ENCODE peak calls at places on chromosomes 5 and 9, in six cellular contexts. E is HepG2; B is activated CD4-positive, alpha-beta T cell treated with anti-CD3 and anti-CD28 coated beads for 36 hours; F is left cardiac atrium; T is activated naive CD8-positive, alpha-beta T cell treated with anti-CD3 and anti-CD28 coated beads, Interleukin-2, amount 50 U/mL, for 24 hours; H is left ventricle myocardium superior. C is an unnamed sample.

GRCh38 chr5:73921746-73922145 is 295.8 kb downstream of the ARHGEF28 start:
- ATAC-seq in E (no peak), T (no peak), F (no peak), H (no peak), B (no peak), C (no peak)

GRCh38 chr5:1068204-1068894 is 43.5 kb downstream of the SLC12A7 start:
- ATAC-seq in T (no peak), H (peak), B (no peak), E (no peak), F (peak), C (no peak)

GRCh38 chr9:120909904-120910303 is 16.7 kb downstream of the TRAF1 start:
- ATAC-seq in T (peak), E (no peak), F (no peak), B (peak), H (no peak), C (peak)

GRCh38 chr5:83522431-83522830 is 50.9 kb downstream of the VCAN start:
- ATAC-seq in E (no peak), T (no peak), H (no peak), F (no peak), B (no peak), C (no peak)

GRCh38 chr5:73451218-73452130 is 2.9 kb upstream of the FOXD1 start:
- ATAC-seq in F (peak), H (peak), B (peak), E (peak), T (no peak), C (peak)

GRCh38 chr5:113050606-113051391 is 74.2 kb downstream of the DCP2 start:
- ATAC-seq in T (peak), E (no peak), F (peak), H (peak), B (peak), C (peak)

GRCh38 chr9:91852801-91853347 is 97.2 kb downstream of the ROR2 start:
- ATAC-seq in H (peak), F (peak), E (no peak), T (no peak), B (no peak), C (no peak)

GRCh38 chr5:134240421-134240962 is 14.6 kb upstream of the PPP2CA start:
- ATAC-seq in H (peak), T (no peak), E (peak), F (peak), B (no peak), C (no peak)

GRCh38 chr9:92718086-92719001 is 46.3 kb downstream of the BICD2 start:
- ATAC-seq in F (no peak), B (peak), H (no peak), T (peak), E (no peak), C (no peak)

GRCh38 chr5:130893003-130893402 is 272.1 kb downstream of the HINT1 start:
- ATAC-seq in H (no peak), E (no peak), T (no peak), F (no peak), B (no peak), C (no peak)

GRCh38 chr5:80346055-80346454 is 26.3 kb downstream of the SPZ1 start:
- ATAC-seq in H (no peak), T (peak), E (peak), B (peak), F (no peak), C (peak)

GRCh38 chr5:76851713-76852369 is 2.0 kb downstream of the S100Z start:
- ATAC-seq in B (no peak), T (no peak), H (peak), F (peak), E (no peak), C (no peak)

GRCh38 chr9:94782367-94783120 is 56.0 kb downstream of the AOPEP start:
- ATAC-seq in H (peak), T (no peak), B (no peak), E (no peak), F (peak), C (no peak)

GRCh38 chr9:109414125-109414785 is 83.9 kb downstream of the PTPN3 start:
- ATAC-seq in F (no peak), B (no peak), E (peak), T (no peak), H (no peak), C (no peak)

C was measured in activated T-helper 17 cell treated with anti-CD3 and anti-CD28 coated beads, Interleukin-2, amount 50 U/mL, for 72 hours.